ENCODE peak calls at places on chromosomes 6 and 20, in four cellular contexts. K is naive thymus-derived CD8-positive, alpha-beta T cell; H is iPS-NIHi11; M is stimulated activated CD4-positive, alpha-beta T cell treated with anti-CD3 and anti-CD28 coated beads, TNF-alpha, amount 100 ng/mL, for 4 hours. A is an unnamed sample.
A peak's percentile ranks its signal among the peaks of the same experiment; 100 is the strongest.

GRCh38 chr6:33854572-33855030 is 50.8 kb upstream of the MLN start:
- DNase-seq in K (no peak), H (no peak), M (no peak), A (no peak)

GRCh38 chr20:32605167-32605656 is 20.1 kb upstream of the NOL4L start:
- DNase-seq in K (no peak), H (no peak), M (no peak), A (no peak)

GRCh38 chr6:93376026-93376540 is 43.3 kb downstream of the EPHA7 start:
- DNase-seq in K (no peak), H (no peak), M (no peak), A (no peak)

GRCh38 chr6:52591832-52592231 is 15.0 kb upstream of the TRAM2 start:
- DNase-seq in K (no peak), H (no peak), M (no peak), A (no peak)

GRCh38 chr6:45442716-45443115 is 65.0 kb upstream of the SUPT3H start:
- DNase-seq in K (no peak), H (no peak), M (no peak), A (no peak)

GRCh38 chr6:112237644-112238043 is 16.7 kb downstream of the LAMA4 start:
- DNase-seq in K (no peak), H (no peak), M (no peak), A (no peak)

GRCh38 chr6:122997541-122998150 is 1.6 kb downstream of the CLVS2 start:
- DNase-seq in K (no peak), H (no peak), M (no peak), A (no peak)

GRCh38 chr6:90123796-90124195 is 172.8 kb downstream of the BACH2 start:
- DNase-seq in K (no peak), H (no peak), M (no peak), A (no peak)

GRCh38 chr6:147459772-147460171 is 48.7 kb upstream of the SAMD5 start:
- DNase-seq in K (no peak), H (no peak), M (no peak), A (no peak)

GRCh38 chr6:149963212-149963461 is 606 bp upstream of the ULBP1 start:
- DNase-seq in K (no peak), H (peak; percentile 50), M (no peak), A (no peak)

GRCh38 chr20:43721429-43722152 is 5.2 kb downstream of the GTSF1L start:
- DNase-seq in K (no peak), H (peak; percentile 55), M (no peak), A (no peak)

GRCh38 chr20:39775110-39775509 is 813.0 kb downstream of the DHX35 start:
- DNase-seq in K (no peak), H (no peak), M (no peak), A (no peak)

GRCh38 chr6:36788768-36789167 is 50.5 kb downstream of the CPNE5 start:
- DNase-seq in K (no peak), H (no peak), M (no peak), A (no peak)

GRCh38 chr6:138465007-138465645 is 34.2 kb downstream of the NHSL1 start:
- DNase-seq in K (no peak), H (no peak), M (no peak), A (no peak)

GRCh38 chr6:87534377-87535047 is 55.3 kb downstream of the RARS2 start:
- DNase-seq in K (no peak), H (no peak), M (no peak), A (no peak)

A was measured in T-cell.